ENCODE peak calls at places on chromosome 10, in four cellular contexts. P is ovary; D is NCI-H2171; C is activated T-cell treated with anti-CD3 and anti-CD28 coated beads, Interleukin-2, amount 50 U/mL, for 72 hours. F is an unnamed sample.

GRCh38 chr10:29150010-29150409 is 138.9 kb upstream of the LYZL1 start:
- DNase-seq in P (peak), D (no peak), C (no peak), F (no peak)

GRCh38 chr10:35674843-35675242 is 32.7 kb upstream of the FZD8 start:
- DNase-seq in P (no peak), D (no peak), C (no peak), F (no peak)

GRCh38 chr10:70432101-70432500 is 9.4 kb downstream of the NODAL start:
- DNase-seq in P (no peak), D (no peak), C (no peak), F (no peak)

GRCh38 chr10:69311309-69311708 is 33.0 kb downstream of the HK1 start:
- DNase-seq in P (no peak), D (no peak), C (no peak), F (no peak)

GRCh38 chr10:7179536-7179935 is 231.3 kb downstream of the SFMBT2 start:
- DNase-seq in P (no peak), D (no peak), C (no peak), F (no peak)

GRCh38 chr10:44968101-44968886 is 8.7 kb downstream of the RASSF4 start:
- DNase-seq in P (no peak), D (no peak), C (no peak), F (peak)

GRCh38 chr10:9824546-9825164 is 1193.0 kb upstream of the CELF2 start:
- DNase-seq in P (no peak), D (no peak), C (no peak), F (no peak)

GRCh38 chr10:75347211-75347610 is 54.4 kb downstream of the ZNF503 start:
- DNase-seq in P (no peak), D (no peak), C (no peak), F (no peak)

GRCh38 chr10:69867699-69868558 is 66.2 kb downstream of the COL13A1 start:
- DNase-seq in P (no peak), D (no peak), C (no peak), F (no peak)

GRCh38 chr10:49025347-49025983 is 85.8 kb upstream of the LRRC18 start:
- DNase-seq in P (peak), D (no peak), C (no peak), F (no peak)

GRCh38 chr10:11472158-11472753 is 139.2 kb downstream of the USP6NL start:
- DNase-seq in P (peak), D (peak), C (peak), F (peak)

GRCh38 chr10:5861269-5862031 is 28.2 kb downstream of the ANKRD16 start:
- DNase-seq in P (no peak), D (no peak), C (no peak), F (no peak)

F was measured in uterus.